ENCODE peak calls at places on chromosomes 16 and 17, in four cellular contexts. S, X, F and O are unnamed samples. For H3K4me1, the result is how much of the 10 kb centered on the place peaks cover.

GRCh38 chr17:9907883-9908648 is 3.0 kb upstream of the RCVRN start:
- DNase-seq in S (no peak), X (peak), F (no peak), O (no peak)

GRCh38 chr16:7405166-7405565 is 72.5 kb downstream of the RBFOX1 start:
- DNase-seq in S (no peak), X (peak), F (peak), O (no peak)

GRCh38 chr16:19396555-19397011 is 21.1 kb upstream of the TMC5 start:
- DNase-seq in S (no peak), X (peak), F (no peak), O (peak)

GRCh38 chr17:78344666-78345065 is 15.2 kb downstream of the SOCS3 start:
- DNase-seq in S (no peak), X (no peak), F (no peak), O (no peak)

GRCh38 chr16:85126731-85127662 is 14.7 kb upstream of the CIBAR2 start:
- DNase-seq in S (no peak), X (no peak), F (no peak), O (peak)

GRCh38 chr17:45902892-45903346 is 8.6 kb downstream of the MAPT start:
- DNase-seq in S (no peak), X (peak), F (no peak), O (no peak)

GRCh38 chr17:68133370-68134045 is 98.0 kb downstream of the KPNA2 start:
- DNase-seq in S (no peak), X (no peak), F (no peak), O (no peak)

GRCh38 chr16:10180771-10181163 is 1.5 kb downstream of the GRIN2A start:
- DNase-seq in S (peak), X (peak), F (peak), O (peak)

GRCh38 chr16:67236551-67237395 is 9.8 kb downstream of the TMEM208 start:
- DNase-seq in S (peak), X (peak), F (peak), O (peak)

GRCh38 chr16:62201911-62202310 is 165.7 kb upstream of the CDH8 start:
- DNase-seq in S (no peak), X (no peak), F (no peak), O (no peak)

GRCh38 chr17:4920351-4921048 is 11.6 kb upstream of the GP1BA start:
- DNase-seq in S (no peak), X (no peak), F (no peak), O (no peak)

GRCh38 chr17:42253173-42253545 is 23.0 kb downstream of the STAT5B start:
- DNase-seq in S (no peak), X (no peak), F (no peak), O (no peak)

GRCh38 chr17:37089998-37090397 is 141.2 kb downstream of the AATF start:
- DNase-seq in S (no peak), X (no peak), F (no peak), O (no peak)

GRCh38 chr16:50059669-50060068 is 6.1 kb upstream of the HEATR3 start:
- DNase-seq in S (no peak), X (no peak), F (no peak), O (no peak)

GRCh38 chr17:78132086-78132676 is 1.6 kb downstream of the TMC8 start:
- DNase-seq in S (peak), X (no peak), F (peak), O (peak)

GRCh38 chr16:70805380-70805779 is 4.4 kb upstream of the VAC14 start:
- DNase-seq in S (no peak), X (no peak), F (no peak), O (no peak)

GRCh38 chr16:85571813-85572619 is 41.1 kb upstream of the GSE1 start:
- DNase-seq in S (peak), X (no peak), F (no peak), O (no peak)

GRCh38 chr16:11361043-11361442 is 15.8 kb downstream of the RMI2 start:
- DNase-seq in S (no peak), X (no peak), F (no peak), O (no peak)

GRCh38 chr17:82837586-82838320 is 2.1 kb downstream of the ZNF750 start:
- DNase-seq in S (no peak), X (no peak), F (no peak), O (no peak)

GRCh38 chr17:63967953-63968352 is 4.8 kb downstream of the SCN4A start:
- DNase-seq in S (no peak), X (no peak), F (no peak), O (no peak)

GRCh38 chr16:23310217-23310616 is 8.1 kb downstream of the SCNN1B start:
- DNase-seq in S (no peak), X (no peak), F (no peak), O (no peak)

GRCh38 chr16:65845466-65846209 is 520.9 kb upstream of the CDH5 start:
- DNase-seq in S (no peak), X (no peak), F (no peak), O (no peak)

GRCh38 chr16:3027983-3028715 is 4.3 kb downstream of the THOC6 start:
- DNase-seq in S (peak), X (peak), F (peak), O (peak)

GRCh38 chr17:59642535-59642934 is 22.8 kb downstream of the CLTC start:
- DNase-seq in S (no peak), X (no peak), F (no peak), O (no peak)

GRCh38 chr17:61458491-61459433 is 6.5 kb downstream of the TBX4 start:
- DNase-seq in S (peak), X (no peak), F (no peak), O (no peak)

GRCh38 chr17:39653662-39654331 is 11.4 kb upstream of the TCAP start:
- DNase-seq in S (peak), X (peak), F (peak), O (peak)

GRCh38 chr16:68367034-68367433 is 56.2 kb downstream of the PRMT7 start:
- DNase-seq in S (peak), X (peak), F (no peak), O (peak)

GRCh38 chr16:88589441-88589840 is 19.2 kb downstream of the ZC3H18 start:
- DNase-seq in S (no peak), X (no peak), F (no peak), O (no peak)

GRCh38 chr17:74211929-74212261 is 1.5 kb upstream of the TTYH2 start:
- DNase-seq in S (no peak), X (no peak), F (no peak), O (peak)
- H3K4me1 ChIP-seq in S (half or more), X (under half), F (half or more), O (under half)

GRCh38 chr17:8628609-8629169 is 1.8 kb downstream of the MYH10 start:
- DNase-seq in S (no peak), X (no peak), F (no peak), O (no peak)

GRCh38 chr17:8631554-8631877 is 991 bp upstream of the MYH10 start:
- DNase-seq in S (no peak), X (no peak), F (no peak), O (no peak)

GRCh38 chr17:8630802-8631553 is 453 bp upstream of the MYH10 start:
- DNase-seq in S (peak), X (peak), F (peak), O (peak)

GRCh38 chr17:8629371-8630226 is 926 bp downstream of the MYH10 start:
- DNase-seq in S (peak), X (peak), F (peak), O (peak)

DNA sequence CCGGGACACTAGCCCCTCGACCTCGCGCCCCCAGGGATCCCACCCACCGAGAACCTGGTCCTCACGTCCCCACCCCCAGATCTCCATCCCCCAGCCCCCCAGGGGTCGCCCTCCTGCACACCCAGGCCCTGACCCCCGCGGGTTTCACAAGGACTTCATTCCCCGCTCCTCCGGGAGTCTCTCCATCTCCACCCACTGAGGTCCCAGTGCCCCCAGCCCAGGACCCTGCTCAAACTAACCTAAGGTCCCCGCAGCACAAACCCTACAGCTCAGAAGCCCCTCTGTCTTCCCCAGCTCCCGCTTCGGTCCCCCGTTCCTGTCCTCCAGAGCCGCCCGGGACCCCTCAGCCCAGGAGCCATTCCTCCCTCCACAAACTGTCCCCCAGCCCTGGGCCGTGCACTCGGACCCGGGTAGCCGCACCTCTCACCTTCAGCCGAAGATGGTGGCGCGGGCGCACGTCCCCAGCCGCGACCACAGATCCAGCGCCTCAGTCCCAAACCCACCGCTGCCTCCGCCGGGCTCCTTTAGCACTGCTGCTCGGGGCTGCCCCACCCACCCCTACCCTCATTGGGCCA is at the start of gene MYH10:
- DNase-seq in S (peak), X (no peak), F (no peak), O (no peak)
- H3K4me3 ChIP-seq in S (peak), X (peak), F (peak), O (peak)

GRCh38 chr16:53232826-53233529 is 178.2 kb downstream of the CHD9 start:
- DNase-seq in S (no peak), X (no peak), F (no peak), O (no peak)
- H3K4me1 ChIP-seq in S (under half), X (under half), F (under half), O (under half)

DNA sequence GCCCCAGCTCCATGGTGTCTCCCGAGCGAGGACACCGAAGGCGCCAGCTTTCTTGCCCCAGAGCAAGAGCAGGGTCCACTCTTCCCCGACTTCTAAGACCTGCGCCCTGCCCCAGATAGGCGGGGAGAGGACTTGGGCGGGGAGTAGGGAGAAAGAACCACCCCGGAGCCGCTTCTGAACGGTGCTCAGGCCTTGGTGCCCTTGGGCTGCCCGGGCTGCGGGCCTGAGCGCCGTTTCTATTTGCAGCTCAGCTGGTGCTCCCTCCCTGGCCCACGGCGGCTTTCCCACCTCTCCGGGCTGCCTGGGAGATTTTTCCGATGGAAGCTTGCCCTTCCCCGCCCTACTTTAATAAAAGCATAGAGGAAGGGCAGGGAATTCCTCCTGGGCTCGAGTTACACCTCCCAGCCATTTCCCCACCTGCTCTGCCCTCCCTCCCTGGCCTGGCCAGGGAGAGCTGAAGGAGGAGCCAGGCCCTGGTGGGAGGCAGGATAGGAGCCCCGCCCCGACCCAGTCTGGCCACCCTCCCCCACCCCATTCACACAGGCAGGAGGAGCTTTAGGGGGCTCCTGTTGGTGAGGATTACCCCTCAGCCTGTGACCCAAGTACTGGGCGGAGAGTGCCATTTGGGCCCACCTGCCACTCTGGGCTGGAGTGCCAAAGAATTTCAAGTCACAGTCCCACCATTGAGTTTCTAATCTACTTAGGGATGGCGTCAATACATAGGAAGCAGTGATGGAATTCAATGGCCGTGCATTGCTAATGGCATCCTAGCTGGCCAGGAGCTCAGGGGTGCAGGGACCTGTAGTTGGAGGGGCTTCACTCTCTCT is 2.0 kb downstream of the MMP15 start:
- DNase-seq in S (no peak), X (peak), F (peak), O (peak)
- H3K4me3 ChIP-seq in S (no peak), X (peak), F (peak), O (peak)

GRCh38 chr17:50200447-50201225 is 795 bp downstream of the COL1A1 start:
- DNase-seq in S (peak), X (peak), F (peak), O (peak)

GRCh38 chr17:50198026-50198669 is 3.3 kb downstream of the COL1A1 start:
- DNase-seq in S (peak), X (peak), F (peak), O (peak)

GRCh38 chr17:50199651-50200446 is 1.6 kb downstream of the COL1A1 start:
- DNase-seq in S (peak), X (peak), F (peak), O (peak)

GRCh38 chr17:50201226-50201854 is at the start of gene COL1A1:
- DNase-seq in S (no peak), X (no peak), F (peak), O (no peak)

DNA sequence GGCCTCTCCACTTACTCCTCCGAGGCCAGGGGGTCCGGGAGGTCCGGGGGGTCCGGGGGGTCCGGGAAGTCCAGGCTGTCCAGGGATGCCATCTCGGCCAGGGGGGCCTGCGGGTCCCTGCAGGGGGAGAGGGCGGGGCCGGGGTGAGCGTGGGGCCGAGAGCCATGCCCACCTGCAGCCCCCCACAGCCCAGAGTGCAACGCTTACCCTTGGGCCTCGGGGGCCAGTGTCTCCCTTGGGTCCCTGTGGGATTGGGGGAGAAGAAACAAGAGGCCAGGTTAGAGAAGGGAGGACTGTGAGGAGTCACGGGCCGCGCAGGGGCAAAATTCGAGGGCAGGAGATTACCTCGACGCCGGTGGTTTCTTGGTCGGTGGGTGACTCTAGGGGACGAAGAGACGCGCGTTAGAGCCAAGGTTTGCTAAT is 2.2 kb downstream of the COL1A1 start:
- DNase-seq in S (no peak), X (no peak), F (no peak), O (no peak)
- H3K4me1 ChIP-seq in S (under half), X (under half), F (under half), O (under half)

DNA sequence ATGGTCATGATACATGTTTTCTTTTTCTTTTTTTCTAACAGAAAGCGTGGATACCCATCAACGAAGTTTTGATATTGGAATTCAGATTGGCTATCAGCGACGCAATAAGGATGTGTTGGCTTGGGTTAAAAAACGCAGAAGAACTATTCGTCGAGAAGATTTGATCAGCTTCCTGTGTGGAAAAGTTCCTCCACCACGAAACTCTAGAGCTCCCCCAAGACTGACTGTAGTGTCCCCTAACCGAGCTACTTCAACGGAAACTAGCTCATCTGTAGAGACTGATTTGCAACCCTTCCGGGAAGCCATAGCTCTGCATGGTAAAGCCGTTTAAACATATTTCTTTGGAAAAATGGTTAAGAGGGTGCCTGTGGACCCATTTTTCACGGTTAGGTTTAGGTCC is 11.5 kb downstream of the HAPSTR1 start:
- DNase-seq in S (no peak), X (no peak), F (no peak), O (no peak)
- H3K4me3 ChIP-seq in S (no peak), X (no peak), F (no peak), O (no peak)

GRCh38 chr17:74527756-74528155 is 3.5 kb downstream of the CD300LB start:
- DNase-seq in S (no peak), X (no peak), F (no peak), O (no peak)

GRCh38 chr17:74527081-74527480 is 4.2 kb downstream of the CD300LB start:
- DNase-seq in S (no peak), X (no peak), F (no peak), O (no peak)

GRCh38 chr17:74524751-74525725 is 6.2 kb downstream of the CD300LB start:
- DNase-seq in S (no peak), X (no peak), F (no peak), O (no peak)

GRCh38 chr17:74526681-74527080 is 4.6 kb downstream of the CD300LB start:
- DNase-seq in S (no peak), X (no peak), F (no peak), O (no peak)

DNA sequence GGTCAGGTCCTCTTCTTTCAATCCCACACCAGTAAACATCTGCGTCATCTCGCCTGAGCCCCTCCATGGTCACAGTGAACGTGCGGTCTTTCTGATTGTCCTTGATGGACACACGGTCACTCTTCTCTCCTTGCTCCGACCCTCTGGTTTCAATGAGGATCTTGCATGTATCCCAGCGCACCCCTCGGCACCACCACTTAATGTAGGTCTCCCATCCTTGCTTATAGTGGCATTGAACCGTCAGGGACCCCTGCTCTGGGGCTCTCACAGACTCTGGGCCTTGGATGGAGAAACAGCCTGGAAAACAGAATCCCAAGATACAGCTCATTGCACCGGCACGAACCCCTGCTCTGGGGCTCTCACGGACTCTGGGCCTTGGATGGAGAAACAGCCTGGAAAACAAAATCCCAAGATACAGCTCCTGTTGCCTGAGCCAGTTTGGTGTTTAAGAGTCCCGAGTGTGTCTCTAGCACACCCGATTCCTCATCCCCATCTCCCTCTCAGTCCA is 5.4 kb downstream of the CD300LB start:
- DNase-seq in S (no peak), X (no peak), F (no peak), O (no peak)
- H3K4me1 ChIP-seq in S (under half), X (under half), F (under half), O (under half)

GRCh38 chr16:4317471-4318170 is 1.8 kb downstream of the GLIS2 start:
- DNase-seq in S (no peak), X (peak), F (peak), O (no peak)
- H3K4me3 ChIP-seq in S (no peak), X (peak), F (peak), O (peak)

DNA sequence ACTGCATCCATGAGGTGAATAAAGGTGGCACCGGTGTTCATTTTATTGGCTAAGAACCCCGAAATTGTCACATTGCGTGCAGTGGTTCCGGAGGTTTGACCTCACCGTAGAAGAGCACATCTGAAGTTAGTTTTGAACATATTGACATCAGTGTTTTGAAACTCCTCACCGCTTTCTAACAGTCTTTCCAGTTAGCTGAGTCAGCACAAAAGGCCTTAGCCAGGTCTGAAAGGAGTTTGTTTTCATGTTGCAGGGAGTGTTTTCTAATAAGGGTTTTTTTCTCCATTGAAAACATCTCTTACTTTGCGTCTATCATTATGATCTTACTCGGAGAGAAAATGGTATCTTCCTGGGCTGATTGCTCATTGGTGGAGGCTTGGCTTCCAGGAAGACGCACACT is 174.5 kb upstream of the HSBP1 start:
- DNase-seq in S (no peak), X (no peak), F (no peak), O (no peak)
- H3K4me1 ChIP-seq in S (under half), X (under half), F (under half), O (under half)